ENCODE peak calls at places on chromosome 21, in six cellular contexts. Y, W, E, F, N and R are unnamed samples.

GRCh38 chr21:28781602-28782274 is 210.9 kb downstream of the LTN1 start:
- DNase-seq in Y (peak), W (peak), E (no peak), F (no peak), N (no peak), R (no peak)

GRCh38 chr21:33543505-33544129 is 779 bp downstream of the SON start:
- DNase-seq in Y (peak), W (no peak), E (no peak), F (peak), N (peak), R (no peak)

GRCh38 chr21:42672699-42673458 is 19.5 kb downstream of the PDE9A start:
- DNase-seq in Y (peak), W (peak), E (peak), F (no peak), N (no peak), R (no peak)

GRCh38 chr21:44901391-44902074 is 19.2 kb downstream of the ITGB2 start:
- DNase-seq in Y (no peak), W (no peak), E (no peak), F (no peak), N (no peak), R (no peak)

GRCh38 chr21:37006243-37006520 is 320 bp upstream of the RIPPLY3 start:
- DNase-seq in Y (no peak), W (no peak), E (no peak), F (no peak), N (no peak), R (no peak)

GRCh38 chr21:43820466-43820865 is 31.1 kb downstream of the RRP1 start:
- DNase-seq in Y (no peak), W (no peak), E (no peak), F (no peak), N (no peak), R (no peak)

GRCh38 chr21:17610862-17611261 is 1.8 kb downstream of the BTG3 start:
- DNase-seq in Y (peak), W (no peak), E (no peak), F (no peak), N (no peak), R (no peak)

GRCh38 chr21:18318156-18318555 is 73.5 kb downstream of the CHODL start:
- DNase-seq in Y (no peak), W (no peak), E (no peak), F (no peak), N (no peak), R (no peak)

GRCh38 chr21:28516996-28517592 is 475.6 kb downstream of the LTN1 start:
- DNase-seq in Y (peak), W (peak), E (no peak), F (peak), N (peak), R (no peak)

GRCh38 chr21:38327984-38328383 is 71.2 kb downstream of the KCNJ15 start:
- DNase-seq in Y (no peak), W (no peak), E (no peak), F (no peak), N (no peak), R (no peak)

GRCh38 chr21:37699024-37699770 is 217.1 kb downstream of the KCNJ6 start:
- DNase-seq in Y (no peak), W (no peak), E (no peak), F (no peak), N (no peak), R (no peak)

GRCh38 chr21:42541618-42542017 is 28.0 kb downstream of the SLC37A1 start:
- DNase-seq in Y (no peak), W (no peak), E (no peak), F (no peak), N (no peak), R (no peak)

GRCh38 chr21:33769057-33769456 is 126.8 kb downstream of the ITSN1 start:
- DNase-seq in Y (peak), W (no peak), E (no peak), F (no peak), N (no peak), R (no peak)

GRCh38 chr21:45096216-45096615 is 21.8 kb downstream of the ADARB1 start:
- DNase-seq in Y (no peak), W (no peak), E (no peak), F (no peak), N (no peak), R (no peak)

GRCh38 chr21:25360593-25360992 is 246.7 kb downstream of the MRPL39 start:
- DNase-seq in Y (no peak), W (no peak), E (no peak), F (no peak), N (no peak), R (no peak)

GRCh38 chr21:14466715-14467114 is 79.4 kb downstream of the SAMSN1 start:
- DNase-seq in Y (no peak), W (no peak), E (no peak), F (no peak), N (no peak), R (no peak)